ENCODE peak calls at places on chromosomes 5 and 9, in six cellular contexts. One of them, this sample, is unnamed.

GRCh38 chr9:108040783-108041182 is 551.2 kb upstream of the KLF4 start:
- DNase-seq in CD4-positive, CD25-positive, alpha-beta regulatory T cell: no peak
- DNase-seq in fibroblast of lung: peak; percentile 46
- DNase-seq in Karpas-422: no peak
- DNase-seq in AG04450: no peak
- DNase-seq in BJ: no peak
- DNase-seq in this sample: peak; percentile 45

GRCh38 chr5:135307143-135307903 is 91.7 kb downstream of the MACROH2A1 start:
- DNase-seq in CD4-positive, CD25-positive, alpha-beta regulatory T cell: no peak
- DNase-seq in fibroblast of lung: peak; percentile 17
- DNase-seq in Karpas-422: no peak
- DNase-seq in AG04450: no peak
- DNase-seq in BJ: no peak
- DNase-seq in this sample: no peak

GRCh38 chr5:158952951-158953350 is 146.8 kb downstream of the EBF1 start:
- DNase-seq in CD4-positive, CD25-positive, alpha-beta regulatory T cell: no peak
- DNase-seq in fibroblast of lung: no peak
- DNase-seq in Karpas-422: peak; percentile 54
- DNase-seq in AG04450: peak; percentile 15
- DNase-seq in BJ: peak; percentile 10
- DNase-seq in this sample: no peak

GRCh38 chr9:76369583-76369982 is 24.6 kb downstream of the RFK start:
- DNase-seq in CD4-positive, CD25-positive, alpha-beta regulatory T cell: no peak
- DNase-seq in fibroblast of lung: peak; percentile 86
- DNase-seq in Karpas-422: no peak
- DNase-seq in AG04450: peak; percentile 11
- DNase-seq in BJ: no peak
- DNase-seq in this sample: no peak

GRCh38 chr5:136811551-136811950 is 446.2 kb upstream of the TRPC7 start:
- DNase-seq in CD4-positive, CD25-positive, alpha-beta regulatory T cell: no peak
- DNase-seq in fibroblast of lung: peak; percentile 94
- DNase-seq in Karpas-422: no peak
- DNase-seq in AG04450: peak; percentile 61
- DNase-seq in BJ: peak; percentile 63
- DNase-seq in this sample: peak; percentile 70

GRCh38 chr5:128007939-128008338 is 75.6 kb upstream of the SLC12A2 start:
- DNase-seq in CD4-positive, CD25-positive, alpha-beta regulatory T cell: no peak
- DNase-seq in fibroblast of lung: peak; percentile 22
- DNase-seq in Karpas-422: no peak
- DNase-seq in AG04450: no peak
- DNase-seq in BJ: no peak
- DNase-seq in this sample: no peak

GRCh38 chr5:129670944-129671343 is 77.0 kb upstream of the MINAR2 start:
- DNase-seq in CD4-positive, CD25-positive, alpha-beta regulatory T cell: no peak
- DNase-seq in fibroblast of lung: peak; percentile 76
- DNase-seq in Karpas-422: no peak
- DNase-seq in AG04450: peak; percentile 30
- DNase-seq in BJ: peak; percentile 36
- DNase-seq in this sample: peak; percentile 60

GRCh38 chr9:82208741-82209450 is 220.3 kb downstream of the SPATA31D1 start:
- DNase-seq in CD4-positive, CD25-positive, alpha-beta regulatory T cell: no peak
- DNase-seq in fibroblast of lung: peak; percentile 25
- DNase-seq in Karpas-422: no peak
- DNase-seq in AG04450: no peak
- DNase-seq in BJ: no peak
- DNase-seq in this sample: no peak

GRCh38 chr5:35939639-35940038 is 1.2 kb upstream of the CAPSL start:
- DNase-seq in CD4-positive, CD25-positive, alpha-beta regulatory T cell: no peak
- DNase-seq in fibroblast of lung: no peak
- DNase-seq in Karpas-422: no peak
- DNase-seq in AG04450: no peak
- DNase-seq in BJ: no peak
- DNase-seq in this sample: no peak

DNA sequence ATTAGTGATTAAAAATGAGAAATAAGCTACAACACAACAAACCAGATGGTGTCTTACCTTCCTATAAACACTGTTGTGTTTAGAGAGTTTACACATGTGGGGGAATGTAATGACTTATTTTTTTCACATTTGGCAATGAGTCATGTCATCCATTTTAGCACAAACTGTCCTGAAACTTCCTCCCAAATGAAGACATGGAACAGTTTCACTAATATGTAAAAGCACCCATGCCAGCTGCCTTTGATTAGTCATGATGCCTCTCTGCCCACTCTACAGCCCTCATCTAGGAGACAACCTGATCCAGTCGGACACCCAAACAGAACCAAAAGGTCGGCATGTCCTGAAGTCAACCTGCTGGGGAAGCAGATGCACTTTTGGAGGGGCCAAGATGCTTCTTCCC is 98.2 kb downstream of the SEMA5A start:
- DNase-seq in CD4-positive, CD25-positive, alpha-beta regulatory T cell: no peak
- DNase-seq in fibroblast of lung: no peak
- DNase-seq in Karpas-422: no peak
- DNase-seq in AG04450: no peak
- DNase-seq in BJ: no peak
- DNase-seq in this sample: no peak
- H3K4me3 ChIP-seq in CD4-positive, CD25-positive, alpha-beta regulatory T cell: no peak overlapping the region
- H3K4me3 ChIP-seq in fibroblast of lung: no peak overlapping the region
- H3K4me3 ChIP-seq in Karpas-422: no peak overlapping the region
- H3K4me3 ChIP-seq in AG04450: no peak overlapping the region
- H3K4me3 ChIP-seq in BJ: no peak overlapping the region
- H3K4me3 ChIP-seq in this sample: no peak overlapping the region

DNA sequence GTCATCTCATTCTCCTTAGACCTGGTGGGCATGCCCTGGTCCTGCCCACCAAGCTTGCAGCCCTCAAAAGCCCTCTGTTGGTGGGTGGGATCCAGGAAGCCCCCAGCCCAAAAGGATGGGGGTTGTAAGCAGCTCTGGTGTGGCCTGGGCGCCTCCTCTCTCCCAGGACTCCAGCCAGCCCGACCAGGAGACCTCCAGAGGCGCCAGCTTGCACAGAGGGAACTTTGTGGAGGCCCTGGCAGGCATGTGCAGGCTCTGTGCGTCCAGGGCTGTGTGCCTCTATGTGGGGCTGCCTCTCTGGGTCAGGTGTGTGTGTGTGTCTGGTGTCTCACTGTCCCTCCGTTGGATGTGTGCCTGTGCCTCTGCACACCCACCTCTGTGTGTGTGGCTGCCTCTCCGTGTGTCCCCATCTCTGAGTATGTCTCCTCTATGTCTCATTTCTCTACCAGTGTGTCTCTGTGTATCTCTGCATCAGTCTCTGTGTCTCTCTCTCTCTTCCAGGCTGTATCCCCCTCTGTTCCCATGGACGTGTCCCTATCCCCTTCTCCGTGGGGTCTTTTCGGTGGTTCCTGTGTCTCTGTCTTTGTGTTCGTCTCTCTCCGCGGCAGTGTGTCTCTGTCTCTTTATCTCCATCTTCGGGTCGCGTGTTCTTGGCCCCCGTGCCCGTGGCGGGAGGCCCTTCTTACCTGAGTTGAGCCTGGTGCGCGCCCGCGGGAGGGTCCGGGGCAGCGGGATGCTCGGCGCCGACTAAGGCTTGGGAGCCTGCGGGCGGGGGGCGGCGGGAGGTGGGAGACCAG is 501 bp downstream of the ENHO start:
- DNase-seq in CD4-positive, CD25-positive, alpha-beta regulatory T cell: peak; percentile 6
- DNase-seq in fibroblast of lung: no peak
- DNase-seq in Karpas-422: peak; percentile 55
- DNase-seq in AG04450: no peak
- DNase-seq in BJ: no peak
- DNase-seq in this sample: no peak
- H3K4me3 ChIP-seq in CD4-positive, CD25-positive, alpha-beta regulatory T cell: peak overlapping the region; percentile 9
- H3K4me3 ChIP-seq in fibroblast of lung: peak overlapping the region; percentile 27
- H3K4me3 ChIP-seq in Karpas-422: peak overlapping the region; percentile 70
- H3K4me3 ChIP-seq in AG04450: peak overlapping the region; percentile 25
- H3K4me3 ChIP-seq in BJ: peak overlapping the region; percentile 29
- H3K4me3 ChIP-seq in this sample: peak overlapping the region; percentile 38

GRCh38 chr5:64505769-64506566 is at the start of gene RGS7BP:
- DNase-seq in CD4-positive, CD25-positive, alpha-beta regulatory T cell: no peak
- DNase-seq in fibroblast of lung: peak; percentile 55
- DNase-seq in Karpas-422: no peak
- DNase-seq in AG04450: no peak
- DNase-seq in BJ: no peak
- DNase-seq in this sample: peak; percentile 2
- H3K4me3 ChIP-seq in CD4-positive, CD25-positive, alpha-beta regulatory T cell: no peak within 1 kb of the TSS
- H3K4me3 ChIP-seq in fibroblast of lung: peak within 1 kb of the TSS; percentile 21
- H3K4me3 ChIP-seq in Karpas-422: no peak within 1 kb of the TSS
- H3K4me3 ChIP-seq in AG04450: peak within 1 kb of the TSS; percentile 36
- H3K4me3 ChIP-seq in BJ: peak within 1 kb of the TSS; percentile 46
- H3K4me3 ChIP-seq in this sample: peak within 1 kb of the TSS; percentile 46

GRCh38 chr5:115475768-115476167 is 68.8 kb downstream of the FEM1C start:
- DNase-seq in CD4-positive, CD25-positive, alpha-beta regulatory T cell: no peak
- DNase-seq in fibroblast of lung: no peak
- DNase-seq in Karpas-422: no peak
- DNase-seq in AG04450: no peak
- DNase-seq in BJ: no peak
- DNase-seq in this sample: no peak
- H3K4me3 ChIP-seq in CD4-positive, CD25-positive, alpha-beta regulatory T cell: no peak overlapping the region
- H3K4me3 ChIP-seq in fibroblast of lung: no peak overlapping the region
- H3K4me3 ChIP-seq in Karpas-422: no peak overlapping the region
- H3K4me3 ChIP-seq in AG04450: no peak overlapping the region
- H3K4me3 ChIP-seq in BJ: no peak overlapping the region
- H3K4me3 ChIP-seq in this sample: no peak overlapping the region

DNA sequence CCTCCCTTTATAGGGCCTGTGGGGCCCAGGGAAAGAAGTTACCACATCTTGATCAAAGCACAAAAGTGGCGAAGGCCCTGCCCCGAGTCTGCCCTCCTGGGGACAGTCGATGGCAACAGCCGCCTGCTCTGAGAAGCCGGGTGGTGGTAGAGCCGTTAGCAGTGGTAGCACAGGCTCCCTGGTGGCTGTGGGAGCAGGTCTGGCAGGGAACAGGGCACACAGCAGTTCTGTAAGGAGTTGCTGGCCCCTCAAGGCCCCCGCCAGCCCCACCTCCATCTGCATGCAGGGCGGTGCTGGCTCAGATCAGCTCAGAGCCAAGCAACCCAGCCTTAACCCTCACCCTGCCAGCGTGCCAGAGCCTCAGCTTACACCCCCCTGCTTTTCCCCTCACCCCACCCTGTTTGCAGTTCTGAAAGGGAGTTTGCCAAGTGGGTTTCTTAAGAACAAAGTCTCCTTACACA is 12.0 kb downstream of the ACSL6 start:
- DNase-seq in CD4-positive, CD25-positive, alpha-beta regulatory T cell: no peak
- DNase-seq in fibroblast of lung: no peak
- DNase-seq in Karpas-422: no peak
- DNase-seq in AG04450: no peak
- DNase-seq in BJ: no peak
- DNase-seq in this sample: no peak
- H3K4me3 ChIP-seq in CD4-positive, CD25-positive, alpha-beta regulatory T cell: no peak overlapping the region
- H3K4me3 ChIP-seq in fibroblast of lung: no peak overlapping the region
- H3K4me3 ChIP-seq in Karpas-422: no peak overlapping the region
- H3K4me3 ChIP-seq in AG04450: no peak overlapping the region
- H3K4me3 ChIP-seq in BJ: no peak overlapping the region
- H3K4me3 ChIP-seq in this sample: no peak overlapping the region

This sample was measured in skeletal muscle cell.